ENCODE peak calls at places on chromosomes 5 and 9, in seven cellular contexts. E, R, G, H, F, S and Q are unnamed samples.

GRCh38 chr9:10534863-10535262 is 77.9 kb downstream of the PTPRD start:
- DNase-seq in E (no peak), R (no peak), G (no peak), H (no peak), F (no peak), S (no peak), Q (no peak)

GRCh38 chr5:95973793-95974325 is 12.2 kb upstream of the ELL2 start:
- DNase-seq in E (peak), R (no peak), G (no peak), H (no peak), F (no peak), S (no peak), Q (no peak)

GRCh38 chr5:56128166-56128565 is 105.0 kb downstream of the ANKRD55 start:
- DNase-seq in E (peak), R (no peak), G (no peak), H (no peak), F (no peak), S (no peak), Q (no peak)

GRCh38 chr5:37889612-37890317 is 49.9 kb upstream of the GDNF start:
- DNase-seq in E (no peak), R (no peak), G (no peak), H (no peak), F (no peak), S (no peak), Q (peak)

GRCh38 chr5:141560725-141561483 is 57.9 kb downstream of the DIAPH1 start:
- DNase-seq in E (no peak), R (peak), G (peak), H (peak), F (peak), S (peak), Q (peak)

GRCh38 chr5:75037106-75037505 is 15.3 kb downstream of the GCNT4 start:
- DNase-seq in E (no peak), R (no peak), G (peak), H (peak), F (no peak), S (no peak), Q (peak)

GRCh38 chr9:12739014-12739413 is 35.8 kb upstream of the LURAP1L start:
- DNase-seq in E (no peak), R (no peak), G (no peak), H (no peak), F (no peak), S (no peak), Q (no peak)

GRCh38 chr5:9409413-9410089 is 136.3 kb downstream of the SEMA5A start:
- DNase-seq in E (no peak), R (no peak), G (no peak), H (no peak), F (no peak), S (no peak), Q (no peak)

GRCh38 chr9:93061791-93062299 is 3.3 kb downstream of the SUSD3 start:
- DNase-seq in E (peak), R (no peak), G (peak), H (peak), F (no peak), S (no peak), Q (no peak)

GRCh38 chr9:83936523-83936922 is 15.3 kb upstream of the KIF27 start:
- DNase-seq in E (no peak), R (no peak), G (no peak), H (no peak), F (no peak), S (no peak), Q (peak)

GRCh38 chr9:15977438-15977837 is 424.6 kb downstream of the CCDC171 start:
- DNase-seq in E (no peak), R (no peak), G (no peak), H (no peak), F (no peak), S (no peak), Q (no peak)

GRCh38 chr9:109258619-109259321 is 62.1 kb downstream of the EPB41L4B start:
- DNase-seq in E (no peak), R (no peak), G (no peak), H (peak), F (no peak), S (no peak), Q (no peak)

GRCh38 chr5:73303139-73304079 is 130.4 kb downstream of the TMEM174 start:
- DNase-seq in E (peak), R (no peak), G (peak), H (peak), F (no peak), S (no peak), Q (no peak)
- TF ChIP-seq CTCF in E (peak), R (no peak), G (peak), H (peak), F (no peak), S (no peak), Q (no peak)

GRCh38 chr5:129125819-129126218 is 31.3 kb downstream of the ISOC1 start:
- DNase-seq in E (peak), R (no peak), G (no peak), H (no peak), F (no peak), S (no peak), Q (no peak)
- TF ChIP-seq CTCF in E (peak), R (no peak), G (no peak), H (peak), F (no peak), S (no peak), Q (no peak)

GRCh38 chr5:71662381-71662780 is 56.7 kb upstream of the CARTPT start:
- DNase-seq in E (no peak), R (no peak), G (no peak), H (no peak), F (no peak), S (no peak), Q (no peak)

GRCh38 chr5:71653119-71653518 is 66.0 kb upstream of the CARTPT start:
- DNase-seq in E (no peak), R (no peak), G (no peak), H (no peak), F (no peak), S (no peak), Q (no peak)

GRCh38 chr5:71663166-71663565 is 55.9 kb upstream of the CARTPT start:
- DNase-seq in E (no peak), R (no peak), G (peak), H (no peak), F (no peak), S (no peak), Q (no peak)

GRCh38 chr5:71663570-71663969 is 55.5 kb upstream of the CARTPT start:
- DNase-seq in E (no peak), R (no peak), G (peak), H (no peak), F (no peak), S (no peak), Q (no peak)

GRCh38 chr5:71658916-71659661 is 60.0 kb upstream of the CARTPT start:
- DNase-seq in E (peak), R (no peak), G (no peak), H (no peak), F (no peak), S (no peak), Q (peak)
- TF ChIP-seq CTCF in E (peak), R (peak), G (no peak), H (peak), F (no peak), S (no peak), Q (peak)

GRCh38 chr5:80481019-80481893 is 6.6 kb upstream of the FAM151B start:
- DNase-seq in E (peak), R (no peak), G (peak), H (peak), F (no peak), S (no peak), Q (peak)
- TF ChIP-seq CTCF in E (peak), R (peak), G (peak), H (peak), F (peak), S (peak), Q (peak)